ENCODE peak calls at places on chromosome 10, in six cellular contexts. S, Q, P, Y, E and B are unnamed samples.

GRCh38 chr10:124495176-124495575 is 33.6 kb downstream of the LHPP start:
- DNase-seq in Y (no peak), Q (no peak), E (no peak), S (no peak), P (no peak), B (no peak)

GRCh38 chr10:44566786-44567185 is 181.9 kb upstream of the CXCL12 start:
- DNase-seq in P (no peak), Y (no peak), Q (no peak), S (no peak), E (no peak), B (no peak)

GRCh38 chr10:45001382-45002148 is 842 bp downstream of the ZNF22 start:
- DNase-seq in E (no peak), Q (peak), Y (peak), P (peak), S (no peak), B (peak)

GRCh38 chr10:119655566-119656001 is 4.4 kb downstream of the BAG3 start:
- DNase-seq in Y (peak), E (no peak), S (no peak), P (peak), Q (no peak), B (peak)

GRCh38 chr10:91797077-91797690 is 1.0 kb upstream of the TNKS2 start:
- DNase-seq in E (no peak), Q (no peak), P (no peak), S (no peak), Y (no peak), B (no peak)

GRCh38 chr10:52578871-52579405 is 193.6 kb downstream of the MBL2 start:
- DNase-seq in Y (peak), E (no peak), S (no peak), Q (no peak), P (peak), B (peak)

GRCh38 chr10:83492004-83492403 is 647.3 kb upstream of the GHITM start:
- DNase-seq in Y (no peak), Q (no peak), S (no peak), E (no peak), P (no peak), B (no peak)

GRCh38 chr10:128641998-128642397 is 515.8 kb upstream of the MKI67 start:
- DNase-seq in S (no peak), P (no peak), Q (no peak), Y (no peak), E (no peak), B (no peak)

GRCh38 chr10:129332476-129332875 is 134.6 kb upstream of the MGMT start:
- DNase-seq in Q (no peak), P (peak), E (peak), Y (no peak), S (no peak), B (peak)

GRCh38 chr10:44703241-44704155 is 207.6 kb upstream of the TMEM72 start:
- DNase-seq in E (no peak), Q (no peak), P (peak), Y (peak), S (no peak), B (no peak)

GRCh38 chr10:14540062-14540461 is 209.3 kb upstream of the FRMD4A start:
- DNase-seq in E (no peak), Q (no peak), S (no peak), Y (no peak), P (no peak), B (no peak)

GRCh38 chr10:68938884-68939283 is 17.1 kb upstream of the DDX21 start:
- DNase-seq in Q (no peak), P (no peak), E (no peak), Y (no peak), S (no peak), B (no peak)

GRCh38 chr10:6579904-6580278 is at the start of gene PRKCQ:
- DNase-seq in S (no peak), Y (no peak), P (no peak), Q (no peak), E (no peak), B (peak)

GRCh38 chr10:118504044-118504944 is 91.2 kb downstream of the PRLHR start:
- DNase-seq in E (peak), Q (no peak), P (no peak), Y (peak), S (no peak), B (peak)

GRCh38 chr10:72637398-72637857 is 11.5 kb upstream of the MICU1 start:
- DNase-seq in Y (peak), P (peak), E (peak), Q (no peak), S (no peak), B (no peak)

GRCh38 chr10:84257343-84258020 is 12.6 kb downstream of the RGR start:
- DNase-seq in P (no peak), Y (no peak), E (no peak), S (no peak), Q (no peak), B (no peak)

GRCh38 chr10:126080879-126081331 is 184.5 kb downstream of the FANK1 start:
- DNase-seq in Q (no peak), Y (peak), S (no peak), E (no peak), P (peak), B (no peak)

GRCh38 chr10:27240891-27241639 is 468 bp upstream of the ACBD5 start:
- DNase-seq in Q (no peak), Y (peak), P (peak), E (peak), S (no peak), B (no peak)

GRCh38 chr10:34789993-34790506 is 25.0 kb downstream of the PARD3 start:
- DNase-seq in Y (no peak), P (no peak), S (no peak), Q (no peak), E (no peak), B (peak)

GRCh38 chr10:34737772-34738169 is 77.3 kb downstream of the PARD3 start:
- DNase-seq in Q (no peak), P (no peak), S (no peak), Y (no peak), E (no peak), B (no peak)

GRCh38 chr10:104371753-104372152 is 18.1 kb downstream of the CFAP58 start:
- DNase-seq in Y (no peak), P (no peak), E (no peak), Q (no peak), S (no peak), B (no peak)

GRCh38 chr10:110279062-110279986 is 25.4 kb downstream of the SMNDC1 start:
- DNase-seq in P (peak), Y (peak), Q (no peak), S (no peak), E (peak), B (peak)

GRCh38 chr10:97798958-97799565 is 27.3 kb upstream of the SFRP5 start:
- DNase-seq in S (no peak), E (no peak), Y (no peak), Q (no peak), P (no peak), B (no peak)

GRCh38 chr10:91296471-91296870 is 76.0 kb downstream of the PCGF5 start:
- DNase-seq in E (no peak), Y (peak), P (peak), Q (no peak), S (no peak), B (peak)

GRCh38 chr10:50575477-50576244 is 48.1 kb downstream of the SGMS1 start:
- DNase-seq in S (no peak), E (no peak), Y (no peak), P (no peak), Q (no peak), B (no peak)

GRCh38 chr10:72274213-72274729 is 547 bp downstream of the DDIT4 start:
- DNase-seq in Y (peak), Q (no peak), E (peak), S (no peak), P (no peak), B (no peak)

GRCh38 chr10:129236411-129236810 is 230.6 kb upstream of the MGMT start:
- DNase-seq in S (no peak), E (no peak), Q (no peak), P (no peak), Y (no peak), B (no peak)

GRCh38 chr10:82874671-82875070 is 999.7 kb downstream of the NRG3 start:
- DNase-seq in E (no peak), Q (no peak), S (no peak), P (no peak), Y (peak), B (no peak)

GRCh38 chr10:76329891-76330575 is 898.6 kb downstream of the LRMDA start:
- DNase-seq in Y (peak), E (no peak), S (no peak), Q (no peak), P (peak), B (no peak)

GRCh38 chr10:99297033-99297432 is 32.1 kb upstream of the CNNM1 start:
- DNase-seq in P (no peak), Q (no peak), S (no peak), E (no peak), Y (no peak), B (no peak)

GRCh38 chr10:69460576-69461242 is 9.4 kb downstream of the TSPAN15 start:
- DNase-seq in P (no peak), E (no peak), Q (no peak), Y (no peak), S (no peak), B (no peak)

GRCh38 chr10:59876695-59877094 is 29.7 kb downstream of the CCDC6 start:
- DNase-seq in Y (peak), E (no peak), S (no peak), Q (no peak), P (no peak), B (no peak)

GRCh38 chr10:122162566-122163181 is 108.4 kb upstream of the BTBD16 start:
- DNase-seq in S (no peak), E (no peak), P (no peak), Y (no peak), Q (no peak), B (no peak)
- TF ChIP-seq CTCF in S (no peak), E (no peak), P (peak), Y (no peak), Q (no peak), B (no peak)

GRCh38 chr10:113986316-113986715 is 57.4 kb upstream of the ADRB1 start:
- DNase-seq in Q (no peak), S (no peak), E (no peak), Y (no peak), P (no peak), B (peak)

GRCh38 chr10:113985342-113985844 is 58.3 kb upstream of the ADRB1 start:
- DNase-seq in P (no peak), Q (no peak), E (no peak), S (no peak), Y (no peak), B (peak)

GRCh38 chr10:113982745-113983144 is 60.9 kb upstream of the ADRB1 start:
- DNase-seq in Y (no peak), P (no peak), E (no peak), Q (no peak), S (no peak), B (peak)

GRCh38 chr10:113982296-113982695 is 61.4 kb upstream of the ADRB1 start:
- DNase-seq in Y (no peak), Q (no peak), E (no peak), S (no peak), P (no peak), B (no peak)

GRCh38 chr10:113983552-113983951 is 60.1 kb upstream of the ADRB1 start:
- DNase-seq in E (no peak), P (no peak), Y (no peak), S (no peak), Q (no peak), B (no peak)
- TF ChIP-seq CTCF in E (no peak), P (no peak), Y (no peak), S (no peak), Q (no peak), B (no peak)

DNA sequence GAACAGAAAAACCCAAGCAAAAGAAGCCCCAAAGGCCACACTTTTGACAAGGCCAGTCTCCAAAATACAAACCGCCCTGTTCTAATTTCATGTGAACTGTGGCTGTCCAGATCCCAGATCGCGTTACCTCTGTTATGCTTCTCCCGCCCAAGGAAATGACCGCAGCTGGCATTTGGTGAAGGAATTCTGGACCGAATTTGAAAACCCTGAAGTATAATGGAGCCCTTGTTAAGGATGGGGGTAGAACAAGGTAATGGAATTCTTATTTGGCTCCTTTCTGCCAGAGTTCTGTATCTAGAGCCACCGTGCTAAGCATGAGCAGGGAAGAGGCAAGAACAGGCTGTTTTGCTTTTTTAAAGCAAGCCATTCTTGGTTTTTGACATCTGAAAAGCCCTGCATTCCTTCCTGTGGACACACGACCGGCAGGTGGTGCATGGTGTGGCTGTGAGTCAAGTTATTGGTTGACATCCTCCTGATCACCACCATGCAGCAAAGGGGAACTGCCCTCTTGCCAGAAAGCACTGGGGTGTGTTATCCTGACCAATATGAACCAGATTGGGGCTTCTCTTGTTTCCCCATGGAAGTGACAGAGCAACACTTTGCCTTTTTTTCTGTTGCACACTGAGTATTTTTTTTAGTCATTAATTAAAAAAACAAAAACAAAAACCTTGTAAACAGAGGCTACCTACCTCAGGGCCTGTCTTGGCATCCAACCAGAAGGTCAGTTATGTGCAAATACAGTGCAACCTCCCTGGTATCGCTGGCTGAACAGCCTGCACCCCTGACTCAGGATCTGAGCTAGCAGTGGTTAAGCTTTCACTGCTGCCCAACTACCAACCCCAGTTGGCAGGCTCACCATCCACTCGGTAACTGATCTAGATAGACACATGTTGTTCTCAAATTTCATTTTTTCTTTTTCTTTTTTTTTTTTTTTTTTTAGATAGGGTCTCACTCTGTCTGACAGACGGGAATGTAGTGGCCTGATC is 14.2 kb downstream of the UCMA start:
- DNase-seq in Q (no peak), S (no peak), E (peak), P (no peak), Y (no peak), B (no peak)
- TF ChIP-seq CTCF in Q (no peak), S (no peak), E (peak), P (peak), Y (no peak), B (peak)

DNA sequence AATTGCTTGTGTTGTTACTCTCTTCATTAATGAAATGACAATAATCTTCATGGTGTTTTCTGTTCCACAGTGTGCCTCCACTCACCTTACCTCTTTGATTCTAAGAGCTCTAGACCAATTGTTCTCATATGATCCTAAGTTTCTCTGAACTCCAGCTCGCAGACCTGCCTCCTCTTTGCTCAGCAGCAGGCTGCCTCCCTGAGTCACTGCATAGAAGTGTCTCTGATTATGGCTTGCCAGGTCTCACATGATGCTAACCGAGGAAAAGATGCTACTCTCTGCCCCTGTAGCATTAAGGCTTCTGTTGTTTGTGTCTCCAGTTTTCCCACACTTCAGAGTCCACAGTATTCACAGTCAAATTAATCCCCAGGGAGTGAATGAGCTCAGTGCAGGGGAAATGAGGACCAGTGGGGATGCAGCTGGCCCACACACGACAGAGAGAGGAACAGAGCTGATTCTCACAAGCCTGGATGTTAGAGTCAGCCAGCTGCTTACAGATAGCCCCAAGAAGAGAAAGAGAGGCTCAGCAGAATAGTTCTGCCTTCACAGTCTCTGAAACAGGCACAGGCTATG is 145.9 kb upstream of the EGR2 start:
- DNase-seq in E (no peak), S (no peak), P (no peak), Q (no peak), Y (peak), B (peak)
- TF ChIP-seq CTCF in E (no peak), S (no peak), P (no peak), Q (no peak), Y (no peak), B (no peak)

GRCh38 chr10:17010363-17011145 is 119.1 kb downstream of the CUBN start:
- DNase-seq in P (no peak), S (no peak), E (no peak), Q (no peak), Y (no peak), B (no peak)

GRCh38 chr10:17006631-17007161 is 122.9 kb downstream of the CUBN start:
- DNase-seq in Y (peak), S (no peak), Q (no peak), E (no peak), P (peak), B (peak)

GRCh38 chr10:17007381-17007780 is 122.2 kb downstream of the CUBN start:
- DNase-seq in Y (no peak), Q (no peak), E (no peak), P (peak), S (no peak), B (peak)

GRCh38 chr10:17007836-17008235 is 121.8 kb downstream of the CUBN start:
- DNase-seq in Q (no peak), P (peak), E (no peak), S (no peak), Y (no peak), B (no peak)

DNA sequence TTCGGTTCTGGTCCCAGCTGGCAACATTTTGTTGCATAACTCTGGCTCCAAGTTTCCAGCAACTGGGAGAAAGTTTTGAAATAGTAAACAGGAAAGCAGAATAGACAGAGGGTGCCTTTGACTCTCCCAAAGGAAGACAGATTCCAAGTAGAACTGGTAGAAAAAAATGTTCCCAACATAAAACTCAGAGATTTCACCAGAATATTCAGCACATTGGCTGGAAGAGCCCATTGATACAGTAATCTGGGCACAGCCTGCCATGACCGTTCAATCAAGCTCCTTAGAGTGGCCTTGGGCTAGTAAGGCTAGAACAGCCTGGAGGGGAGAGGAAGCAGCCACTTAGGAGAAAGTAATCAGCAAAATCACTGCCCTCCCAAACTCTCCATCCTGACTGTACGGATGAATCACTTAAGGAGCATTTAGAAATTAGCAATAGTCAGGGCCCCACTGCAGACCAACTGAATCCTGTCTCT is 120.3 kb downstream of the CUBN start:
- DNase-seq in S (no peak), Y (peak), E (no peak), P (peak), Q (no peak), B (peak)
- TF ChIP-seq CTCF in S (no peak), Y (no peak), E (no peak), P (no peak), Q (no peak), B (no peak)

GRCh38 chr10:95540514-95541052 is 20.6 kb downstream of the SORBS1 start:
- DNase-seq in E (no peak), S (no peak), P (no peak), Q (no peak), Y (no peak), B (no peak)

GRCh38 chr10:95543459-95543858 is 17.7 kb downstream of the SORBS1 start:
- DNase-seq in Q (no peak), P (no peak), Y (no peak), S (no peak), E (no peak), B (no peak)

GRCh38 chr10:95539560-95540284 is 21.4 kb downstream of the SORBS1 start:
- DNase-seq in Y (no peak), P (no peak), E (no peak), S (no peak), Q (no peak), B (no peak)

GRCh38 chr10:95542761-95543160 is 18.4 kb downstream of the SORBS1 start:
- DNase-seq in S (no peak), E (no peak), Y (no peak), P (no peak), Q (no peak), B (no peak)

DNA sequence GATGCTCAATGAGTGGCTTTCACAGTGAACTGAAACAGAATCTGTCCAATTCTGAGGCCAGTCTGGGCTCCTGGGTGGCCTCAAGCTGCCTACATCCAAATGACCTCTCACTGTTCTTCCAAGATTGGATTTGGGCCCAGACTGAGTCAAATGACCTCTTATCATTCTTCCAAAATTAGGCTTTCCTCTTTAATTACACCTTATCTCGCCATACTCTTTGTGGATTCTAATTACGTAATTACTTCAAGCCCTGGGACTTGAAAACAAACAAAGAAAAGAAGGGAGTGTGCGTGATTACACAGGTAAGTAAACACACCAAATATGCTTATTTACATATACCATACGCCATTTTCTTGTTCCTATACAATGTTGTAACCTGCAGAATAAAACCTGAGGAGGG is 18.8 kb downstream of the SORBS1 start:
- DNase-seq in E (no peak), Y (no peak), P (no peak), Q (no peak), S (no peak), B (no peak)
- TF ChIP-seq CTCF in E (no peak), Y (no peak), P (no peak), Q (no peak), S (no peak), B (no peak)

DNA sequence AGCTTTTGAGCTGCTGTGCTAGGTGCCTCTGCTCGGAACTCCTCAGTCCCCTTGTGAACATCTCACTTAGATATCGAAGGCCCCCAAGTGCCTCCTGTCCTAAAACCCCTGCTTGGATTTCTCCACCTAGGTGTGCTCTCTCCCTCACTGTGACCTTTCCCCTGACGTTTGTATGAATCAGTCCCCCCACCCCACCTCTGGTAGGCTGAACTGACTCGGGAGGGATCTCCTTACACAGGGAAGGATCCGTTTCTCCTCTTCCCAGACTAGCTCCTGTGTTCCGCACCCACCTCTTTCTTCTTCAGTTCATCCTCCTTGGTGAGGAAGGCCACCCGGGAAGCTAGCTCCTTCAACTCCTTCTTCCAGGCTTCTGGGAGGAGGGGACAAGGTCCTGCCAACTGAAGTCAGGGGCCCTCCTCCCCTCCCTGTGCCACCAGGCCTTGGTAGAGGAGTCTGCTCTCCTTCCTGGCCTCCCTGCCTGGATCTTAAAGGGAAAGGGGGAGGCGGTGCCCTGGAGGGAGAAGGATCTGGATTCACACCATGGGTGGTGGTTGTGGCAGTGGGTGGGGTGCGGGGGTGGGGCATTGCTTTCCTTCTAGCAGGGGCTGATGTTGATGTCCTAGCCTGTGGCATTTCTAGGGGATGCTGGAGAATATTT is 6.8 kb downstream of the TBATA start:
- DNase-seq in S (no peak), Q (no peak), P (no peak), Y (no peak), E (peak), B (no peak)
- TF ChIP-seq CTCF in S (no peak), Q (no peak), P (no peak), Y (no peak), E (no peak), B (no peak)